ENCODE peak calls at places on chromosome 1, in four cellular contexts. One of them, this sample, is unnamed.

GRCh38 chr1:156124557-156125483 is 10.3 kb downstream of the LMNA start:
- DNase-seq in K562: no peak
- DNase-seq in A549: peak
- DNase-seq in endothelial cell of umbilical vein: no peak
- DNase-seq in this sample: peak

GRCh38 chr1:13751985-13752384 is 52.0 kb downstream of the PRDM2 start:
- DNase-seq in A549: no peak
- DNase-seq in endothelial cell of umbilical vein: no peak
- DNase-seq in K562: no peak
- DNase-seq in this sample: no peak

GRCh38 chr1:234731371-234732085 is 121.5 kb upstream of the IRF2BP2 start:
- DNase-seq in endothelial cell of umbilical vein: peak
- DNase-seq in A549: peak
- DNase-seq in K562: no peak
- DNase-seq in this sample: no peak

GRCh38 chr1:169044296-169044695 is 62.2 kb upstream of the ATP1B1 start:
- DNase-seq in A549: no peak
- DNase-seq in K562: no peak
- DNase-seq in endothelial cell of umbilical vein: no peak
- DNase-seq in this sample: peak

GRCh38 chr1:115796897-115797296 is 28.4 kb upstream of the CASQ2 start:
- DNase-seq in A549: no peak
- DNase-seq in K562: no peak
- DNase-seq in endothelial cell of umbilical vein: no peak
- DNase-seq in this sample: no peak

GRCh38 chr1:62144238-62144831 is 50.3 kb upstream of the L1TD1 start:
- DNase-seq in K562: peak
- DNase-seq in endothelial cell of umbilical vein: peak
- DNase-seq in A549: peak
- DNase-seq in this sample: peak

GRCh38 chr1:222736972-222737371 is at the start of gene FAM177B:
- DNase-seq in A549: no peak
- DNase-seq in K562: no peak
- DNase-seq in endothelial cell of umbilical vein: no peak
- DNase-seq in this sample: no peak

GRCh38 chr1:32798191-32798590 is 19.0 kb downstream of the YARS1 start:
- DNase-seq in A549: no peak
- DNase-seq in endothelial cell of umbilical vein: no peak
- DNase-seq in K562: no peak
- DNase-seq in this sample: no peak

GRCh38 chr1:22673486-22674409 is 20.7 kb downstream of the C1QB start:
- DNase-seq in endothelial cell of umbilical vein: peak
- DNase-seq in A549: peak
- DNase-seq in K562: peak
- DNase-seq in this sample: peak

GRCh38 chr1:205318231-205318991 is 3.1 kb downstream of the NUAK2 start:
- DNase-seq in endothelial cell of umbilical vein: no peak
- DNase-seq in K562: no peak
- DNase-seq in A549: peak
- DNase-seq in this sample: no peak

GRCh38 chr1:199161766-199162303 is 523.0 kb downstream of the PTPRC start:
- DNase-seq in endothelial cell of umbilical vein: no peak
- DNase-seq in A549: no peak
- DNase-seq in K562: no peak
- DNase-seq in this sample: no peak

GRCh38 chr1:119227446-119227845 is 87.0 kb upstream of the WARS2 start:
- DNase-seq in K562: no peak
- DNase-seq in endothelial cell of umbilical vein: no peak
- DNase-seq in A549: no peak
- DNase-seq in this sample: no peak

GRCh38 chr1:174040387-174040786 is 18.2 kb upstream of the RC3H1 start:
- DNase-seq in A549: peak
- DNase-seq in endothelial cell of umbilical vein: peak
- DNase-seq in K562: no peak
- DNase-seq in this sample: no peak

GRCh38 chr1:223726380-223727001 is 14.2 kb downstream of the CAPN2 start:
- DNase-seq in endothelial cell of umbilical vein: peak
- DNase-seq in K562: peak
- DNase-seq in A549: peak
- DNase-seq in this sample: peak

GRCh38 chr1:154941332-154941995 is 4.9 kb upstream of the PMVK start:
- DNase-seq in endothelial cell of umbilical vein: no peak
- DNase-seq in K562: peak
- DNase-seq in A549: no peak
- DNase-seq in this sample: no peak

GRCh38 chr1:58592521-58593134 is 15.6 kb upstream of the TACSTD2 start:
- DNase-seq in endothelial cell of umbilical vein: peak
- DNase-seq in A549: peak
- DNase-seq in K562: no peak
- DNase-seq in this sample: no peak

GRCh38 chr1:170670751-170671628 is 7.1 kb downstream of the PRRX1 start:
- DNase-seq in A549: no peak
- DNase-seq in K562: peak
- DNase-seq in endothelial cell of umbilical vein: peak
- DNase-seq in this sample: no peak

GRCh38 chr1:164767257-164768044 is 208.5 kb downstream of the PBX1 start:
- DNase-seq in K562: no peak
- DNase-seq in endothelial cell of umbilical vein: peak
- DNase-seq in A549: peak
- DNase-seq in this sample: no peak

GRCh38 chr1:219271914-219272545 is 98.4 kb downstream of the LYPLAL1 start:
- DNase-seq in A549: no peak
- DNase-seq in K562: no peak
- DNase-seq in endothelial cell of umbilical vein: no peak
- DNase-seq in this sample: no peak

GRCh38 chr1:167681497-167682102 is 40.2 kb upstream of the MPZL1 start:
- DNase-seq in K562: no peak
- DNase-seq in endothelial cell of umbilical vein: no peak
- DNase-seq in A549: no peak
- DNase-seq in this sample: no peak

GRCh38 chr1:51666463-51666862 is 49.6 kb downstream of the OSBPL9 start:
- DNase-seq in A549: no peak
- DNase-seq in endothelial cell of umbilical vein: no peak
- DNase-seq in K562: no peak
- DNase-seq in this sample: no peak

GRCh38 chr1:45512641-45513054 is 9.0 kb downstream of the PRDX1 start:
- DNase-seq in K562: peak
- DNase-seq in A549: peak
- DNase-seq in endothelial cell of umbilical vein: peak
- DNase-seq in this sample: peak

GRCh38 chr1:182331412-182331811 is 60.2 kb downstream of the GLUL start:
- DNase-seq in endothelial cell of umbilical vein: no peak
- DNase-seq in K562: no peak
- DNase-seq in A549: no peak
- DNase-seq in this sample: no peak

GRCh38 chr1:6111991-6112689 is 66.5 kb downstream of the KCNAB2 start:
- DNase-seq in A549: no peak
- DNase-seq in K562: no peak
- DNase-seq in endothelial cell of umbilical vein: no peak
- DNase-seq in this sample: no peak

GRCh38 chr1:204130178-204130577 is 21.7 kb downstream of the ETNK2 start:
- DNase-seq in endothelial cell of umbilical vein: no peak
- DNase-seq in A549: no peak
- DNase-seq in K562: no peak
- DNase-seq in this sample: no peak

GRCh38 chr1:114390361-114390760 is 120.6 kb downstream of the TRIM33 start:
- DNase-seq in endothelial cell of umbilical vein: no peak
- DNase-seq in A549: no peak
- DNase-seq in K562: no peak
- DNase-seq in this sample: no peak

GRCh38 chr1:15303912-15304311 is 56.9 kb downstream of the FHAD1 start:
- DNase-seq in K562: no peak
- DNase-seq in A549: no peak
- DNase-seq in endothelial cell of umbilical vein: no peak
- DNase-seq in this sample: no peak

GRCh38 chr1:204684206-204684536 is 1.4 kb downstream of the LRRN2 start:
- DNase-seq in endothelial cell of umbilical vein: no peak
- DNase-seq in K562: no peak
- DNase-seq in A549: no peak
- DNase-seq in this sample: no peak

GRCh38 chr1:229563241-229563640 is 4.7 kb upstream of the ABCB10 start:
- DNase-seq in endothelial cell of umbilical vein: no peak
- DNase-seq in A549: no peak
- DNase-seq in K562: no peak
- DNase-seq in this sample: no peak
- H3K4me3 ChIP-seq in endothelial cell of umbilical vein: no peak
- H3K4me3 ChIP-seq in A549: no peak
- H3K4me3 ChIP-seq in K562: no peak
- H3K4me3 ChIP-seq in this sample: no peak

GRCh38 chr1:226634611-226635246 is 86.2 kb downstream of the STUM start:
- DNase-seq in endothelial cell of umbilical vein: no peak
- DNase-seq in K562: no peak
- DNase-seq in A549: no peak
- DNase-seq in this sample: no peak

GRCh38 chr1:226636847-226637096 is 88.2 kb downstream of the STUM start:
- DNase-seq in A549: no peak
- DNase-seq in endothelial cell of umbilical vein: no peak
- DNase-seq in K562: no peak
- DNase-seq in this sample: no peak

GRCh38 chr1:226637147-226637935 is 88.8 kb downstream of the STUM start:
- DNase-seq in endothelial cell of umbilical vein: no peak
- DNase-seq in K562: peak
- DNase-seq in A549: no peak
- DNase-seq in this sample: no peak

GRCh38 chr1:226634156-226634588 is 85.6 kb downstream of the STUM start:
- DNase-seq in endothelial cell of umbilical vein: peak
- DNase-seq in K562: peak
- DNase-seq in A549: peak
- DNase-seq in this sample: peak

GRCh38 chr1:226635456-226635941 is 86.9 kb downstream of the STUM start:
- DNase-seq in A549: no peak
- DNase-seq in endothelial cell of umbilical vein: no peak
- DNase-seq in K562: no peak
- DNase-seq in this sample: no peak
- TF ChIP-seq MYC in A549: no peak
- TF ChIP-seq MYC in endothelial cell of umbilical vein: no peak
- TF ChIP-seq MYC in K562: no peak
- TF ChIP-seq MYC in this sample: no peak

DNA sequence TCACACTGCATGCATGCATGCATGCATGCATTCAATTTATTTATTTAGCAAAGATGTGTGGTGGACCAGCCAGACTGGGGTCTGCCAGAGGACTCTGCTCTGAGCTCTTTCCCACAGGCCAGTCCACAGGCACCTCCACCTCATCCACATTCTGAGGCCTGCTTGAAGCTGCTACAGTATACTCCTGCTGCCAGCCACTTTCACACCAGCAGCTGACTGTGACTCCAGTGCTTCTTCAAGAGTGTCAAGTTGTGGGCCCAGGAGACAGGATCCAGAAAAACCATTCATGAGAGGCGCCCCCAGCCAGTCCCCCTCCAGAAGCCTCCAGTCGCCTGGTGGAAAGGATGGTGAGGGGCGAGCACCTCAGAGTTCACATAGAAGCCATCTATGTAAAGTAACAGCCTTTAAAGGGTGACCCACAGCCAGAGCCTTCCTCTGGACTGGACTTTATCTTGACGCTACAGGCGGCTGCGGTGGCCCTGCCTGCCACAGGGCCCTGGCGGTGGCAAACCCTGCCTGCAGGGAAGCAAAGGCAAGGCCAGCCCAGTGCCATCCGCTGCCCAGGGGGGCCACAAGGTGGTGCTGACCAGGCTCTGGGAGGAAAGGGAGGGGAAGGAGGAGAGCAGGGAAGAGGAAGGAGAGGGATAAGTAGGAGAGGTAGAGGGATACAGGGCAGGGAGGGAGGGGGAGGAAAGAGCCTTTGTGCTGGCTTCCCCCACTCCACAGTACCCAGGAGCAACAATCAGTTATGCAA is 30.7 kb downstream of the SSBP3 start:
- DNase-seq in endothelial cell of umbilical vein: no peak
- DNase-seq in A549: no peak
- DNase-seq in K562: peak
- DNase-seq in this sample: no peak
- TF ChIP-seq CTCF in endothelial cell of umbilical vein: no peak
- TF ChIP-seq CTCF in A549: no peak
- TF ChIP-seq CTCF in K562: peak
- TF ChIP-seq CTCF in this sample: no peak

DNA sequence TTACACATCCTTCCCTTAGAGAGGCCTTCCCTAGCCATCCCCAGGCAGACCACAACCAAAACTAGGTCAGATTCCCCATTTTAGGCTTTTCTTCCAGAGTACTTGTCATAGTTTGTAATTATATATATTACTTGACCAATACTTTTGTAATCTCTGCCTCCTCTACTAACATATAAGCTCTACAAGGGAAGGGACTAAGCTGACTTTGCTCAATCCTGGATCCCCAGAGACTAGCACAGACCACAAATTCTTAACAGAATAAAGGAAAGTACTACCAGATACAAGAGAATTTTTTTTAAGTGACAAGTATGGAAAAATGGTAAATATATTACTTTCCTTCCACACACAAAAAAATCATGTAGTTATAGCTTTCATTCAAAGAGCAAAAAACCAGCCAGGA is 2.0 kb downstream of the ZMYM6 start:
- DNase-seq in K562: no peak
- DNase-seq in A549: no peak
- DNase-seq in endothelial cell of umbilical vein: no peak
- DNase-seq in this sample: peak
- H3K4me3 ChIP-seq in K562: peak
- H3K4me3 ChIP-seq in A549: no peak
- H3K4me3 ChIP-seq in endothelial cell of umbilical vein: no peak
- H3K4me3 ChIP-seq in this sample: peak

This sample was measured in NB4.